ENCODE peak calls at places on chromosomes 11 and 22, in eight cellular contexts. B is T follicular helper cell, D is DMS153, I is T-helper 9 cell, R is COR-L47, N is ecto neural progenitor cell, Q is germinal center, U is NCI-H1105 treated with DMSO at 0.1 percent for 48 hours. S is an unnamed sample.
A peak's percentile ranks its signal among the peaks of the same experiment; 100 is the strongest.

GRCh38 chr22:31748490-31748889 is 1.4 kb downstream of the PRR14L start:
- DNase-seq in B (no peak), R (peak; percentile 9), D (no peak), U (no peak), I (no peak), N (no peak), Q (no peak), S (no peak)

GRCh38 chr22:37363593-37363992 is 63.7 kb downstream of the ELFN2 start:
- DNase-seq in U (peak; percentile 19), D (no peak), R (no peak), Q (no peak), N (no peak), B (no peak), I (no peak), S (no peak)

GRCh38 chr11:33507356-33507755 is 193.3 kb downstream of the C11orf91 start:
- DNase-seq in I (no peak), B (no peak), R (no peak), Q (no peak), D (no peak), N (no peak), U (no peak), S (no peak)

GRCh38 chr22:36339171-36340065 is 48.3 kb downstream of the MYH9 start:
- DNase-seq in B (no peak), Q (no peak), I (no peak), D (no peak), U (no peak), R (no peak), N (no peak), S (no peak)

GRCh38 chr11:71895961-71896360 is 17.7 kb downstream of the DEFB131B start:
- DNase-seq in R (no peak), B (no peak), D (no peak), Q (no peak), I (no peak), U (no peak), N (no peak), S (no peak)

GRCh38 chr11:87255589-87255988 is 217.9 kb downstream of the TMEM135 start:
- DNase-seq in N (no peak), I (no peak), Q (no peak), R (no peak), U (no peak), D (no peak), B (no peak), S (no peak)

GRCh38 chr11:77100166-77101042 is 2.2 kb upstream of the OMP start:
- DNase-seq in D (no peak), I (no peak), N (no peak), R (no peak), Q (no peak), U (no peak), B (no peak), S (no peak)

GRCh38 chr11:123640677-123641494 is 13.5 kb downstream of the SCN3B start:
- DNase-seq in I (peak; percentile 11), N (peak; percentile 75), Q (peak; percentile 61), D (peak; percentile 9), R (peak; percentile 5), U (peak; percentile 52), B (peak; percentile 17), S (peak; percentile 78)

GRCh38 chr11:134360050-134360835 is 28.5 kb downstream of the GLB1L2 start:
- DNase-seq in N (peak; percentile 96), I (peak; percentile 60), Q (peak; percentile 62), R (peak; percentile 79), D (no peak), B (peak; percentile 50), U (no peak), S (peak; percentile 92)

GRCh38 chr22:35568751-35569725 is 28.4 kb downstream of the RASD2 start:
- DNase-seq in D (no peak), B (no peak), I (no peak), R (no peak), Q (no peak), U (no peak), N (no peak), S (no peak)

GRCh38 chr22:42766860-42767259 is 46.2 kb upstream of the A4GALT start:
- DNase-seq in N (no peak), U (no peak), B (no peak), Q (no peak), I (no peak), R (no peak), D (no peak), S (no peak)

GRCh38 chr11:58524232-58525036 is 16.5 kb upstream of the OR5B21 start:
- DNase-seq in D (peak; percentile 22), I (peak; percentile 36), B (peak; percentile 45), R (peak; percentile 62), U (peak; percentile 66), N (peak; percentile 63), Q (peak; percentile 22), S (peak; percentile 35)

S was measured in GM13976.